ENCODE peak calls at places on chromosomes 5 and 9, in seven cellular contexts. V, B, F, X, J, D and G are unnamed samples.

GRCh38 chr5:150562832-150563231 is 54.9 kb downstream of the NDST1 start:
- DNase-seq in V (peak), B (peak), F (peak), J (no peak), D (peak), X (peak), G (no peak)

GRCh38 chr5:150060471-150060870 is 25.9 kb downstream of the CSF1R start:
- DNase-seq in J (no peak), X (no peak), B (no peak), F (no peak), D (no peak), V (no peak), G (no peak)

GRCh38 chr9:28215921-28216320 is 642.6 kb upstream of the C9orf72 start:
- DNase-seq in V (no peak), X (no peak), J (no peak), B (no peak), D (no peak), F (no peak), G (no peak)

GRCh38 chr9:23820731-23821399 is 5.2 kb downstream of the ELAVL2 start:
- DNase-seq in B (no peak), V (no peak), X (peak), F (no peak), J (no peak), D (no peak), G (no peak)

GRCh38 chr5:68395844-68396523 is 180.4 kb downstream of the PIK3R1 start:
- DNase-seq in J (no peak), V (no peak), F (no peak), X (no peak), B (peak), D (no peak), G (no peak)

GRCh38 chr5:159211712-159212111 is 2.4 kb upstream of the RNF145 start:
- DNase-seq in D (no peak), V (no peak), J (no peak), X (no peak), F (no peak), B (no peak), G (no peak)

GRCh38 chr9:132644251-132644650 is 25.5 kb downstream of the DDX31 start:
- DNase-seq in J (no peak), X (peak), F (no peak), V (no peak), D (no peak), B (no peak), G (no peak)

GRCh38 chr9:132998861-132999635 is 20.6 kb downstream of the GFI1B start:
- DNase-seq in F (no peak), J (no peak), V (no peak), X (no peak), B (no peak), D (no peak), G (no peak)

GRCh38 chr5:425714-426113 is 17.3 kb upstream of the EXOC3 start:
- DNase-seq in D (peak), J (no peak), F (no peak), B (no peak), V (no peak), X (no peak), G (no peak)

GRCh38 chr9:124506433-124506832 is 766 bp downstream of the NR5A1 start:
- DNase-seq in F (no peak), B (no peak), X (no peak), J (no peak), D (no peak), V (no peak), G (no peak)

GRCh38 chr9:124504530-124505005 is 2.6 kb downstream of the NR5A1 start:
- DNase-seq in D (no peak), B (no peak), V (no peak), X (peak), J (no peak), F (no peak), G (no peak)

GRCh38 chr9:124503713-124504529 is 3.3 kb downstream of the NR5A1 start:
- DNase-seq in F (no peak), V (no peak), J (no peak), D (no peak), X (peak), B (no peak), G (no peak)

GRCh38 chr9:124505901-124506346 is 1.3 kb downstream of the NR5A1 start:
- DNase-seq in J (no peak), B (no peak), X (peak), F (no peak), D (no peak), V (no peak), G (no peak)

DNA sequence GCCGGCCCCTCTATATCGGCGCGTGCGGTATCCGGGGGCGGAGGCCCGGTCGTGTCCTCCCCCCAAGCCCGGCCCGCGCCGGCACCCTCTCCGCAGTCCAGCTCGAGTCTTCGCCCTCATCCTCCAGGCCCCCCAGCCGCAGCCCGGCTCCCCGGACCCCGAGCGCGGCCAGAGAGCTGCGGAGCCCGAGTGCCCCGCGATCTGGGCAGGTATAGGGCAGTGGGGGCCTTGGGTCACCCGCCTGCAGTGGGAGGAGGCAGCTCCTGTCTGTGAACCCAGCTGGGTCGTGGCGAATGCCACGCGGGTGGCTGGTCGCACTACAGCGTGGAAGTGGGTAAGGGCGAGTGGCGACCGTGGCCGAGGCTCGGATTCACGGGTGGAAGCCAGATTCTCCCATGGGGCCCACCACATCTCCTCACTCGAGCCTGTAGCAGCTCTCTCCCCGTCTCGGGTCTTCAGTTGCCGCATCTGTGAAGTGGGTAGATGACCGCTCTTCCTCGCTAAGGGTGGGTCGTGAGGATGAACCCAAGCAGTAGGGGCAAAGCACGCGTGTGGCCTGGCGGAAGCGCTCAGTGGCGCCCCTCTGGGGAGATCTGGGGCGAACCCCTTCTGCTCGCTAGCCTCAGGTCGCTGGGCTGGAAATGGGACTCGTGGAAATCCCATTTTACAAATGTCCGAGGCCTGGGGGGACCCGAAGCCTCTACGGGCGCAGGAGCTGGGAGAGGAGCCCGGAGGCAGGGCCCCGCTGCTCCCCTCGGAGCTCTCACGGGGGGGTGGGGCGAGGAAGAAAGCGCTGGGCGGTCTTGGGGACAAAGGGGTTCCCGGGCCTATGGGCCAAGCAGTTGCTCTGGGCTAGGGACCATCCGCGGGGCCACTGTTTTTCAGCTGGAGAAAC is 1.9 kb downstream of the NR5A1 start:
- DNase-seq in D (no peak), B (no peak), V (no peak), F (no peak), X (peak), J (no peak), G (no peak)
- TF ChIP-seq CTCF in D (no peak), B (no peak), V (no peak), F (no peak), X (peak), J (no peak), G (no peak)

DNA sequence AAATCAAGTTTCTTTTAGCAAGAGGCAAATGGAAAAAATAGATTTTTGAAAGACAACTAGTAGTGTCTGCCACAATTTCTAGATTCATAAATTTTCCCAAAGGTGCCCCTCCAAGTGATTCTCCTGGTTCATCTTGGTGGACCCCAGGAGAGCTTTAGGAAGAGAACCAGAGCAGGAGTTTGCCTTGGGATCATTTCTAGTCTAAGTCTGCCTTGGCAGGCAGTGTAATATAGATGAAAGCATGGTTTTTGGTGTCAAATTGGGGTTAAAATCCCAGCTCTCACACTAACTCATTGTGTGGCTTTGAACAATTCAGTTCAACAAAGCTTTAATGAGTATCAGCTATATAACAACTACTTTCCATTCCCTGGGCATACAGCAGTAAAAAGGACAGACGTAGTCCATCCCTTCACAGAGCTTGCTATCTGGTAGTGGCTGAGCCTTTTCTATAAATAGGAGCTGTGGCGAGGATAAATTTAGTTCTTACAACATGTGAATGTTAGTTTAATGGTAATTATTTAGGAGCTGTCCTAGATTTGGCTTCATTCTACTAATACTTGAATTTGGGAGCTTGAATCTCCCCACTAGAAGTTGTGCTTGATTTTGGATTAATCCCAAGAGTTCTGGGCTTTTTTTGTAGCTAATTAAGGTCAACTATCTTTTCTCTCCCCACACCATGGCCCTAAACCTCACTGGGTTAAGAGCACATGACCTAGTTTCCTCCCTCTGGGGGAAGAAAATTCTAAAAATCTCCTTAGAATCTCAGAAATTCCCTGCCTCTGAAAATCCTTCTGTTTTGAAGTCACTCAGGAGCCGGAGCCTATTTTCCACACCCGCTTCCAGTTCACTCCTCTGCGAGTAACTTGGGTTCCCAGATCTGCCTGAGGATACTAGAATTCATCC is 197.8 kb downstream of the PCSK1 start:
- DNase-seq in V (no peak), F (peak), D (peak), J (no peak), X (no peak), B (no peak), G (no peak)
- H3K27ac ChIP-seq in V (peak), F (no peak), D (peak), J (peak), X (no peak), B (peak), G (no peak)

DNA sequence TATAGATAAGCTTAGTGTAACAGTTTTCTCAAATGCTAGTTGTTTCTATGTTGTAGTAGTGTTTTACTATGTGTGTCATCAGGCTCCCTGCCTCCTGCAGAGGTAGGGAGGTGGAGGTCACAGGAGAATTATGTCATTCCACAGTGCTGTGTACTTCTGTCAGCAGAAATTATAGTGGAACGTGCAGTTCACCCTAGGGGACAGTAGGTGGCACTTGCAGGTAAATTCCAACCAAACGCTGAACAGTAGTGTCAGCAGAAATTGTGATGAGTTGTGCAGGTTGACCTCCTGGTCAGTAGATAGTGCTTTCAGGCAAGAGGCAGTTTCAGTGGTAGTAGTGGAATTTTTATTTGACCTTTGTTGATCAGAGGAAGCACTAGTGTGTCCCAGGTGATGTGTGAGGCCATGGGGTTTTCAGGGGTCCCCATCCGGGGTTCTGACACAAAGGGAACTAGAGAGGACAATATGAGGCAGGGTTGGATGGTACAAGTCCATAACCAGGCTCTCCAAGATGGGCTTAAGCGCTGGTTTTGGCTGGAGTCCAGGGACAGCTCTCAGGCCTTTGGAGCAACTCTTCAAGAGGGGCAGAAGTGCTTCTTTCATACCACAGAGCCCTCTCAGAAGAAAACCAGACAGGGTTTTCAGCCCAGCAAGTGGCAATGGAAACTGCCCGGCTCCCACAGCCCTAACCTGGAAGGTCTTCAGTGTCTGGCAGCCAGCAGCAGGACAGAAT is 402.9 kb downstream of the CYLC2 start:
- DNase-seq in F (peak), J (no peak), V (peak), B (peak), D (peak), X (peak), G (no peak)
- TF ChIP-seq CTCF in F (peak), J (peak), V (peak), B (peak), D (peak), X (peak), G (peak)

GRCh38 chr9:89167788-89168187 is 10.8 kb downstream of the SHC3 start:
- DNase-seq in X (no peak), F (no peak), B (no peak), V (no peak), J (no peak), D (no peak), G (no peak)

GRCh38 chr9:89166871-89167270 is 11.7 kb downstream of the SHC3 start:
- DNase-seq in V (no peak), D (no peak), B (no peak), J (no peak), F (no peak), X (no peak), G (no peak)

GRCh38 chr9:89168901-89169813 is 9.5 kb downstream of the SHC3 start:
- DNase-seq in D (no peak), V (no peak), B (no peak), X (no peak), J (no peak), F (no peak), G (no peak)

GRCh38 chr9:89165341-89165740 is 13.3 kb downstream of the SHC3 start:
- DNase-seq in B (no peak), J (no peak), D (no peak), X (no peak), V (no peak), F (no peak), G (no peak)

DNA sequence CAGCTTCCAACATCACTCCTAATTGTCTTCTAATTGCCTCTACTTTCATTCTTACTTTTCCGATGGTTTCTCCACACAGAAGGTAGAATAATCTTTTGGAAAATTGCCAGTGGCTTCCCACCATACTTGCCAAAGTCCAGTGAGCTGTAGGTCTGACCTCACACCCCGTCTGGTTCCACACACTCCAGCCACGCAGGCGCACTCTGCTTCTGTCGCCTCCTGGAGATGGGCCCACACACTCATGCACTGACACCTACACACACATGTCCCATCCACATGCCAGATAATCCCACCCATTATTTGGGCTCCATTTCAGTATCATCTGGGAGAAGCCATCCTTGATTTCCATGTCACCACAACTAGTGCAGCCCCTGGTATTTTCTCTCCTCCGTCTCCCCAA is 12.7 kb downstream of the SHC3 start:
- DNase-seq in J (no peak), X (no peak), V (no peak), B (no peak), D (no peak), F (no peak), G (no peak)
- H3K27ac ChIP-seq in J (no peak), X (no peak), V (no peak), B (no peak), D (no peak), F (no peak), G (no peak)

DNA sequence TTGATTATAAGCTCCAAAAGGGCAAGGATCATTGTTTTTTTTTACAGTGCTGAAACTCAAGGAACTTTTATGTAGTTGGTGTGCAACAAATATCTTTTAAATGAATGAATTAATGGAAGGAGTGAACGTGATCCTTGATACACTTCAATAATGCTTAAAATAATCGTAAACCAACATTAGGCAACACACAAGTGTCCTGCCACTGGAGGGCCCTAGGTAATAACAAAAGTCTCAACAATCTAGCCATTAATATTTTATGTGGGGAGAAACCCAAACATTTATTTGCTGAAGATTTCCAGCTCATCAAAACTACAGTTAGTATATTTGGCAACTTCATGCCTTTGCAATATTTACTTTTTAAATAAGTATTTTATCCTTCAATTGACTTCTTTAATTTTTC is 309.0 kb upstream of the FBXL7 start:
- DNase-seq in X (no peak), J (no peak), F (no peak), V (no peak), D (peak), B (no peak), G (no peak)
- TF ChIP-seq CTCF in X (peak), J (no peak), F (no peak), V (no peak), D (peak), B (no peak), G (no peak)

DNA sequence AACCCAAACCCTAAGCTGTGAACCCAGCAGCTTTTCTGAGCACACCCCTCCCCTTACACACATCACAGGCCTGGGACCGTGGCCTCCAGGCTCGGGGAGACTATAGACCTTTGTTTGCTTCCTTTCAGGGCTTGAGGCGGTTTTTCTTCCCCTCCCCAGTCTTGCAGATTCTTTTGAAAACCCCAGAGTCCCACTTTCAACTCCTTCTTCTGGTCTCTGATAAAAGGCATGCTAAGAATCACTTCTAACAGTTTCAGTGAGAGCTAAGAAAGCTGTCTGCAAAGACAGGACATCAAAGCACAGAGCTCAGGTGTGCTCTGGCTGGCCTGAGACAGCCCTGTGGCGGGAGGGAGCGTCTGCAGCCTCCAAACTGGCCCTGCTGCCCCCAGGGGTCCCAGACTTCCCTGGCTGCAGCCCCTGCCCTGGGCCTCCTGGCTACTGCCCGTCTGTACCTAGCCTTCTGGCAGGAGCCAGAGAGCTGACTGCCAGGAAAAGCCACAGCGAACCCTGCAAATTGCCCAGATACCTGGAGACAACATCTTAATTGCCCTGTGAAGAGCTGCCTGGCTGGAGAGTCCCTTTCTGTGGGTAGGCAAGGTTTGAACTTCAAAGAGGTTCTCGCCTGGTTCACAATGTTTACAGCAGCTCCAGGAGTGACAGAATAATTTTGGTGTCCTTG is 138.9 kb downstream of the GADD45G start:
- DNase-seq in B (no peak), X (peak), D (no peak), F (no peak), J (no peak), V (no peak), G (no peak)
- H3K27ac ChIP-seq in B (no peak), X (no peak), D (no peak), F (no peak), J (no peak), V (no peak), G (no peak)

GRCh38 chr5:9774472-9775079 is 144.4 kb upstream of the TAS2R1 start:
- DNase-seq in D (peak), F (peak), V (no peak), X (peak), B (no peak), J (no peak), G (peak)
- TF ChIP-seq CTCF in D (peak), F (peak), V (no peak), X (peak), B (no peak), J (no peak), G (peak)